ENCODE peak calls at places on chromosomes 11 and 22, in nine cellular contexts. One of them, this sample, is unnamed.

GRCh38 chr22:21641417-21641794 is 696 bp upstream of the SDF2L1 start:
- DNase-seq in thoracic aorta: no peak
- DNase-seq in left lung: no peak
- DNase-seq in uterus: no peak
- DNase-seq in cardiac muscle cell: peak
- DNase-seq in psoas muscle: peak
- DNase-seq in lower lobe of right lung: peak
- DNase-seq in dorsolateral prefrontal cortex: no peak
- DNase-seq in testis: peak
- DNase-seq in this sample: peak

GRCh38 chr11:35487532-35488078 is 37.8 kb downstream of the PAMR1 start:
- DNase-seq in thoracic aorta: no peak
- DNase-seq in left lung: no peak
- DNase-seq in uterus: peak
- DNase-seq in cardiac muscle cell: peak
- DNase-seq in psoas muscle: no peak
- DNase-seq in lower lobe of right lung: no peak
- DNase-seq in dorsolateral prefrontal cortex: no peak
- DNase-seq in testis: peak
- DNase-seq in this sample: no peak

GRCh38 chr22:27482414-27482813 is 319.1 kb downstream of the MN1 start:
- DNase-seq in thoracic aorta: no peak
- DNase-seq in left lung: no peak
- DNase-seq in uterus: no peak
- DNase-seq in cardiac muscle cell: no peak
- DNase-seq in psoas muscle: no peak
- DNase-seq in lower lobe of right lung: no peak
- DNase-seq in dorsolateral prefrontal cortex: no peak
- DNase-seq in testis: no peak
- DNase-seq in this sample: no peak

GRCh38 chr11:118310781-118311485 is 6.4 kb downstream of the CD3E start:
- DNase-seq in thoracic aorta: no peak
- DNase-seq in left lung: no peak
- DNase-seq in uterus: no peak
- DNase-seq in cardiac muscle cell: no peak
- DNase-seq in psoas muscle: no peak
- DNase-seq in lower lobe of right lung: no peak
- DNase-seq in dorsolateral prefrontal cortex: no peak
- DNase-seq in testis: no peak
- DNase-seq in this sample: no peak

GRCh38 chr11:105226062-105226461 is 86.5 kb upstream of the CARD18 start:
- DNase-seq in thoracic aorta: no peak
- DNase-seq in left lung: no peak
- DNase-seq in uterus: no peak
- DNase-seq in cardiac muscle cell: no peak
- DNase-seq in psoas muscle: no peak
- DNase-seq in lower lobe of right lung: no peak
- DNase-seq in dorsolateral prefrontal cortex: no peak
- DNase-seq in testis: no peak
- DNase-seq in this sample: no peak

GRCh38 chr11:72576196-72576595 is 98.0 kb downstream of the PDE2A start:
- DNase-seq in thoracic aorta: no peak
- DNase-seq in left lung: no peak
- DNase-seq in uterus: no peak
- DNase-seq in cardiac muscle cell: no peak
- DNase-seq in psoas muscle: no peak
- DNase-seq in lower lobe of right lung: no peak
- DNase-seq in dorsolateral prefrontal cortex: no peak
- DNase-seq in testis: no peak
- DNase-seq in this sample: peak

GRCh38 chr11:128462189-128462588 is 125.2 kb downstream of the ETS1 start:
- DNase-seq in thoracic aorta: no peak
- DNase-seq in left lung: no peak
- DNase-seq in uterus: no peak
- DNase-seq in cardiac muscle cell: no peak
- DNase-seq in psoas muscle: no peak
- DNase-seq in lower lobe of right lung: no peak
- DNase-seq in dorsolateral prefrontal cortex: no peak
- DNase-seq in testis: no peak
- DNase-seq in this sample: no peak

GRCh38 chr22:39674536-39674935 is 104.0 kb downstream of the CACNA1I start:
- DNase-seq in thoracic aorta: no peak
- DNase-seq in left lung: no peak
- DNase-seq in uterus: no peak
- DNase-seq in cardiac muscle cell: no peak
- DNase-seq in psoas muscle: no peak
- DNase-seq in lower lobe of right lung: no peak
- DNase-seq in dorsolateral prefrontal cortex: no peak
- DNase-seq in testis: no peak
- DNase-seq in this sample: no peak

GRCh38 chr11:3157381-3158130 is 7.6 kb downstream of the OSBPL5 start:
- DNase-seq in thoracic aorta: no peak
- DNase-seq in left lung: no peak
- DNase-seq in uterus: no peak
- DNase-seq in cardiac muscle cell: no peak
- DNase-seq in psoas muscle: peak
- DNase-seq in lower lobe of right lung: peak
- DNase-seq in dorsolateral prefrontal cortex: peak
- DNase-seq in testis: no peak
- DNase-seq in this sample: peak

GRCh38 chr11:16788141-16789060 is 50.0 kb downstream of the C11orf58 start:
- DNase-seq in thoracic aorta: no peak
- DNase-seq in left lung: peak
- DNase-seq in uterus: no peak
- DNase-seq in cardiac muscle cell: peak
- DNase-seq in psoas muscle: peak
- DNase-seq in lower lobe of right lung: peak
- DNase-seq in dorsolateral prefrontal cortex: peak
- DNase-seq in testis: peak
- DNase-seq in this sample: peak

GRCh38 chr11:45988922-45989321 is 66.5 kb downstream of the LARGE2 start:
- DNase-seq in thoracic aorta: no peak
- DNase-seq in left lung: no peak
- DNase-seq in uterus: no peak
- DNase-seq in cardiac muscle cell: no peak
- DNase-seq in psoas muscle: no peak
- DNase-seq in lower lobe of right lung: no peak
- DNase-seq in dorsolateral prefrontal cortex: no peak
- DNase-seq in testis: no peak
- DNase-seq in this sample: no peak

GRCh38 chr11:123166095-123166559 is 28.9 kb downstream of the CLMP start:
- DNase-seq in thoracic aorta: no peak
- DNase-seq in left lung: peak
- DNase-seq in uterus: peak
- DNase-seq in cardiac muscle cell: peak
- DNase-seq in psoas muscle: no peak
- DNase-seq in lower lobe of right lung: peak
- DNase-seq in dorsolateral prefrontal cortex: no peak
- DNase-seq in testis: peak
- DNase-seq in this sample: no peak

GRCh38 chr11:122149232-122149631 is 33.2 kb upstream of the BLID start:
- DNase-seq in thoracic aorta: no peak
- DNase-seq in left lung: no peak
- DNase-seq in uterus: no peak
- DNase-seq in cardiac muscle cell: no peak
- DNase-seq in psoas muscle: no peak
- DNase-seq in lower lobe of right lung: no peak
- DNase-seq in dorsolateral prefrontal cortex: no peak
- DNase-seq in testis: no peak
- DNase-seq in this sample: no peak

GRCh38 chr11:47860526-47860925 is 12.4 kb upstream of the NUP160 start:
- DNase-seq in thoracic aorta: no peak
- DNase-seq in left lung: no peak
- DNase-seq in uterus: no peak
- DNase-seq in cardiac muscle cell: no peak
- DNase-seq in psoas muscle: no peak
- DNase-seq in lower lobe of right lung: no peak
- DNase-seq in dorsolateral prefrontal cortex: no peak
- DNase-seq in testis: no peak
- DNase-seq in this sample: no peak

GRCh38 chr11:99952816-99953215 is 734.3 kb upstream of the ARHGAP42 start:
- DNase-seq in thoracic aorta: no peak
- DNase-seq in left lung: no peak
- DNase-seq in uterus: no peak
- DNase-seq in cardiac muscle cell: peak
- DNase-seq in psoas muscle: no peak
- DNase-seq in lower lobe of right lung: no peak
- DNase-seq in dorsolateral prefrontal cortex: no peak
- DNase-seq in testis: no peak
- DNase-seq in this sample: no peak

GRCh38 chr22:40123387-40123786 is 54.3 kb upstream of the TNRC6B start:
- DNase-seq in thoracic aorta: no peak
- DNase-seq in left lung: no peak
- DNase-seq in uterus: no peak
- DNase-seq in cardiac muscle cell: peak
- DNase-seq in psoas muscle: no peak
- DNase-seq in lower lobe of right lung: no peak
- DNase-seq in dorsolateral prefrontal cortex: no peak
- DNase-seq in testis: peak
- DNase-seq in this sample: no peak

GRCh38 chr11:102436546-102436945 is 16.0 kb downstream of the TMEM123 start:
- DNase-seq in thoracic aorta: no peak
- DNase-seq in left lung: no peak
- DNase-seq in uterus: no peak
- DNase-seq in cardiac muscle cell: peak
- DNase-seq in psoas muscle: no peak
- DNase-seq in lower lobe of right lung: no peak
- DNase-seq in dorsolateral prefrontal cortex: no peak
- DNase-seq in testis: no peak
- DNase-seq in this sample: no peak

GRCh38 chr22:30283342-30283741 is 6.0 kb downstream of the CASTOR1 start:
- DNase-seq in thoracic aorta: no peak
- DNase-seq in left lung: no peak
- DNase-seq in uterus: no peak
- DNase-seq in cardiac muscle cell: no peak
- DNase-seq in psoas muscle: no peak
- DNase-seq in lower lobe of right lung: no peak
- DNase-seq in dorsolateral prefrontal cortex: no peak
- DNase-seq in testis: no peak
- DNase-seq in this sample: no peak

GRCh38 chr11:45087761-45088160 is 58.7 kb upstream of the PRDM11 start:
- DNase-seq in thoracic aorta: no peak
- DNase-seq in left lung: no peak
- DNase-seq in uterus: no peak
- DNase-seq in cardiac muscle cell: no peak
- DNase-seq in psoas muscle: no peak
- DNase-seq in lower lobe of right lung: no peak
- DNase-seq in dorsolateral prefrontal cortex: no peak
- DNase-seq in testis: no peak
- DNase-seq in this sample: no peak

GRCh38 chr11:134509381-134510068 is 97.5 kb upstream of the B3GAT1 start:
- DNase-seq in thoracic aorta: no peak
- DNase-seq in left lung: peak
- DNase-seq in uterus: no peak
- DNase-seq in cardiac muscle cell: no peak
- DNase-seq in psoas muscle: no peak
- DNase-seq in lower lobe of right lung: peak
- DNase-seq in dorsolateral prefrontal cortex: no peak
- DNase-seq in testis: no peak
- DNase-seq in this sample: peak

GRCh38 chr11:67301951-67302516 is 1.3 kb upstream of the SSH3 start:
- DNase-seq in thoracic aorta: no peak
- DNase-seq in left lung: peak
- DNase-seq in uterus: peak
- DNase-seq in cardiac muscle cell: peak
- DNase-seq in psoas muscle: peak
- DNase-seq in lower lobe of right lung: peak
- DNase-seq in dorsolateral prefrontal cortex: peak
- DNase-seq in testis: no peak
- DNase-seq in this sample: peak

DNA sequence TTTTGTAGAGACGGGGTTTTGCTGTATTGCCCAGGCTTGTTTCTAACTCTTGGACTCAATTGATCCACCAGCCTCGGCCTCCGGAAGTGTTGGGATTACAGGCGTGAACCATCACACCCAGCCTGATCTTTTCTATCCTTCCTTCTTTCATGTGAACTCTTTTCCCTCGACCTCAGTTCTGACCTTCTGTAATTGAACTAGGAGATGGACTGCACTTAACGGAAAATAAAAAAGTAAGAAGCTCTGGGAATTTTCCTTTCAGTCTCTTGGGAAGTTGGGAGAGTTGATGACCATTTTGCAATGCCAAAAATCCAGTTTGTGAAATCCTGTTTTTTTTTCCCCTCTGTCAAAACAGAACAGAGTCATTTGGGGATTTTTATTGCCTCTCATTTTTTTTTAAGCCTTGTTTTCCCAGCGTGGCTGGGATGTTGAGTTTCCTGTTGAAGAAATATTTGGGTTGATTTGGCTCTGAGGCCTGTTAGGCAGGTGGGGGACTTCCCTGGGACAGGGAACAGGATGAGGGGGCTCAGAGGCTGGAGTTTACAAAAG is 26.9 kb upstream of the CYB5R3 start:
- DNase-seq in thoracic aorta: no peak
- DNase-seq in left lung: no peak
- DNase-seq in uterus: peak
- DNase-seq in cardiac muscle cell: peak
- DNase-seq in psoas muscle: no peak
- DNase-seq in lower lobe of right lung: no peak
- DNase-seq in dorsolateral prefrontal cortex: no peak
- DNase-seq in testis: no peak
- DNase-seq in this sample: no peak
- H3K27ac ChIP-seq in thoracic aorta: peak
- H3K27ac ChIP-seq in left lung: peak
- H3K27ac ChIP-seq in uterus: peak
- H3K27ac ChIP-seq in cardiac muscle cell: no peak
- H3K27ac ChIP-seq in psoas muscle: peak
- H3K27ac ChIP-seq in lower lobe of right lung: peak
- H3K27ac ChIP-seq in dorsolateral prefrontal cortex: peak
- H3K27ac ChIP-seq in testis: peak
- H3K27ac ChIP-seq in this sample: peak

GRCh38 chr11:65095974-65096806 is at the start of gene VPS51:
- DNase-seq in thoracic aorta: peak
- DNase-seq in left lung: peak
- DNase-seq in uterus: peak
- DNase-seq in cardiac muscle cell: peak
- DNase-seq in psoas muscle: peak
- DNase-seq in lower lobe of right lung: peak
- DNase-seq in dorsolateral prefrontal cortex: peak
- DNase-seq in testis: peak
- DNase-seq in this sample: peak
- TF ChIP-seq CTCF in thoracic aorta: no peak
- TF ChIP-seq CTCF in left lung: no peak
- TF ChIP-seq CTCF in uterus: no peak
- TF ChIP-seq CTCF in cardiac muscle cell: no peak
- TF ChIP-seq CTCF in psoas muscle: no peak
- TF ChIP-seq CTCF in lower lobe of right lung: no peak
- TF ChIP-seq CTCF in dorsolateral prefrontal cortex: no peak
- TF ChIP-seq CTCF in testis: no peak
- TF ChIP-seq CTCF in this sample: no peak

GRCh38 chr22:19943665-19944026 is 2.0 kb upstream of the TXNRD2 start:
- DNase-seq in thoracic aorta: no peak
- DNase-seq in left lung: no peak
- DNase-seq in uterus: no peak
- DNase-seq in cardiac muscle cell: peak
- DNase-seq in psoas muscle: no peak
- DNase-seq in lower lobe of right lung: peak
- DNase-seq in dorsolateral prefrontal cortex: no peak
- DNase-seq in testis: no peak
- DNase-seq in this sample: peak
- H3K27ac ChIP-seq in thoracic aorta: peak
- H3K27ac ChIP-seq in left lung: peak
- H3K27ac ChIP-seq in uterus: peak
- H3K27ac ChIP-seq in cardiac muscle cell: no peak
- H3K27ac ChIP-seq in psoas muscle: peak
- H3K27ac ChIP-seq in lower lobe of right lung: peak
- H3K27ac ChIP-seq in dorsolateral prefrontal cortex: peak
- H3K27ac ChIP-seq in testis: peak
- H3K27ac ChIP-seq in this sample: peak

GRCh38 chr11:111851636-111852035 is 19.7 kb downstream of the ALG9 start:
- DNase-seq in thoracic aorta: no peak
- DNase-seq in left lung: no peak
- DNase-seq in uterus: no peak
- DNase-seq in cardiac muscle cell: peak
- DNase-seq in psoas muscle: no peak
- DNase-seq in lower lobe of right lung: no peak
- DNase-seq in dorsolateral prefrontal cortex: no peak
- DNase-seq in testis: no peak
- DNase-seq in this sample: no peak
- TF ChIP-seq CTCF in thoracic aorta: no peak
- TF ChIP-seq CTCF in left lung: no peak
- TF ChIP-seq CTCF in uterus: peak
- TF ChIP-seq CTCF in cardiac muscle cell: peak
- TF ChIP-seq CTCF in psoas muscle: peak
- TF ChIP-seq CTCF in lower lobe of right lung: peak
- TF ChIP-seq CTCF in dorsolateral prefrontal cortex: peak
- TF ChIP-seq CTCF in testis: peak
- TF ChIP-seq CTCF in this sample: peak